ENCODE peak calls at places on chromosomes 4 and X, in five cellular contexts. A is IMR-90, F is lung, H is hepatocyte, B is breast epithelium. L is an unnamed sample. For H3K36me3, the result is how much of the 10 kb centered on the place peaks cover.

GRCh38 chr4:8515316-8516060 is 64.7 kb upstream of the GPR78 start:
- DNase-seq in A (peak), F (no peak), H (no peak), B (no peak), L (peak)

GRCh38 chrX:114097866-114098265 is 486.0 kb upstream of the HTR2C start:
- DNase-seq in A (no peak), F (no peak), H (no peak), B (no peak), L (no peak)

GRCh38 chr4:45475490-45475889 is 648.4 kb downstream of the GABRG1 start:
- DNase-seq in A (no peak), F (no peak), H (no peak), B (no peak), L (no peak)

GRCh38 chrX:23819385-23820234 is 36.6 kb downstream of the SAT1 start:
- DNase-seq in A (peak), F (no peak), H (no peak), B (no peak), L (no peak)

GRCh38 chr4:73139991-73140390 is 70.5 kb upstream of the COX18 start:
- DNase-seq in A (peak), F (no peak), H (no peak), B (no peak), L (no peak)

GRCh38 chr4:26871611-26872010 is 11.0 kb downstream of the STIM2 start:
- DNase-seq in A (peak), F (no peak), H (no peak), B (peak), L (no peak)

GRCh38 chr4:146469053-146469452 is 52.7 kb downstream of the SLC10A7 start:
- DNase-seq in A (peak), F (no peak), H (no peak), B (no peak), L (no peak)

GRCh38 chr4:122716825-122717448 is 15.6 kb upstream of the BBS12 start:
- DNase-seq in A (peak), F (peak), H (peak), B (peak), L (no peak)

GRCh38 chrX:78476701-78477100 is 149.3 kb upstream of the CYSLTR1 start:
- DNase-seq in A (no peak), F (no peak), H (no peak), B (no peak), L (no peak)

GRCh38 chr4:83639849-83640493 is 104.1 kb downstream of the GPAT3 start:
- DNase-seq in A (peak), F (peak), H (peak), B (peak), L (no peak)

GRCh38 chr4:67909910-67910905 is 26.4 kb upstream of the TMPRSS11D start:
- DNase-seq in A (peak), F (no peak), H (no peak), B (no peak), L (no peak)

GRCh38 chrX:132412208-132412607 is 76.6 kb downstream of the MBNL3 start:
- DNase-seq in A (no peak), F (no peak), H (no peak), B (no peak), L (no peak)

GRCh38 chr4:3607690-3608514 is 75.7 kb upstream of the LRPAP1 start:
- DNase-seq in A (no peak), F (no peak), H (no peak), B (no peak), L (no peak)

GRCh38 chr4:98448923-98449322 is 187.7 kb downstream of the RAP1GDS1 start:
- DNase-seq in A (no peak), F (no peak), H (no peak), B (no peak), L (peak)

GRCh38 chr4:172962564-172963353 is 205.9 kb upstream of the GALNT7 start:
- DNase-seq in A (peak), F (peak), H (peak), B (peak), L (no peak)

GRCh38 chr4:38935391-38936073 is 67.9 kb downstream of the FAM114A1 start:
- DNase-seq in A (peak), F (no peak), H (no peak), B (no peak), L (no peak)

GRCh38 chr4:38939150-38939549 is 71.5 kb downstream of the FAM114A1 start:
- DNase-seq in A (no peak), F (no peak), H (no peak), B (no peak), L (no peak)

GRCh38 chr4:38943355-38943754 is 75.7 kb downstream of the FAM114A1 start:
- DNase-seq in A (peak), F (no peak), H (peak), B (no peak), L (no peak)

GRCh38 chr4:38940476-38940875 is 72.9 kb downstream of the FAM114A1 start:
- DNase-seq in A (no peak), F (no peak), H (no peak), B (no peak), L (no peak)
- H3K36me3 ChIP-seq in A (half or more), F (under half), H (under half), B (under half), L (under half)

GRCh38 chr4:138114434-138114833 is 127.7 kb downstream of the SLC7A11 start:
- DNase-seq in A (peak), F (no peak), H (no peak), B (no peak), L (no peak)
- H3K36me3 ChIP-seq in A (under half), F (under half), H (under half), B (under half), L (under half)

GRCh38 chrX:49040376-49040955 is 2.7 kb downstream of the TFE3 start:
- DNase-seq in A (peak), F (no peak), H (no peak), B (no peak), L (no peak)
- H3K36me3 ChIP-seq in A (under half), F (under half), H (under half), B (under half), L (under half)

DNA sequence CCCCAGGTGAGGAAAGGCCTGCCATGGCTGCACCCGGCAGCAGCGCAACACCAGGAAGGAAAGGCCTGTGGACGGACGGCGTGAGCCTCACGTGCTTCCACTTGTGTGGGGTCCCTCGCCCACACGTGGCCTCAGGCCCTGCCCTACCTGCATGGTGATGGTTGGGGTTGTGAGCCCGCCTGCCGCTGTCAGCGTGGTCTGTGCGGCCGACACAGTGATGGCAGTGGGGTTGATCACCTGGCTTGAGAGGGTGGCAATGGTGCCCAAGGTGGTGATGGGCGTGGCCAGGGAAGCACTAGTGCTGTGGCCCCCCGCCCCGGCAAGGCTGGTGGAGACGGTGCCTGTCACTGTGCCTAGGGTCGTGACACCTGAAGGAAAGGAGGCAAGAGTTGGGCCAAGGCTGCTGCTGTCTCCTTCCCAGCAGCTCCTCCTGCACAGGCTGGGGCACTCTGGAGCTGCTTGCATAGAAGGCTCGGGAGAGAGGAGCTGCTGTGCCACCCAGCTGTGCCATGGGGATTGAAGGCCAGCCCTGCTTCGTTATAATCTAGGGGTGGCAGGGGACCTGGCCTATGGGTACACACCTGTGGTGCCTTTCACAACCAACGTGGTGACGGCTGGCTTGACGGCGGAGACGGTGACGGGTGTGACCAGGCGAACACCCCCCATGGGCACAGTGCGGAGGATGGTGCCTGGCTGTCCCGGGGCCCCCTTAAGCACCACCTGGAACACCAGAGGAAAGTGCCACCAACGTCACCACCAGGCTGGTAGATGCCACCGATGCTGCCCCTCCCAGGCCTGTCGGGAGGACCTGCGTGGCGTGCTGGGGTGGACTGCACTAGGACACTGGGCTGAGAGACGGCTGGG is 11.8 kb upstream of the RENBP start:
- DNase-seq in A (no peak), F (no peak), H (no peak), B (no peak), L (peak)
- H3K36me3 ChIP-seq in A (half or more), F (half or more), H (under half), B (under half), L (half or more)

GRCh38 chr4:112277220-112277619 is 8.5 kb downstream of the TIFA start:
- DNase-seq in A (no peak), F (no peak), H (no peak), B (peak), L (no peak)
- H3K36me3 ChIP-seq in A (under half), F (under half), H (under half), B (under half), L (under half)

L was measured in spleen.